ENCODE peak calls at places on chromosomes 2 and 18, in nine cellular contexts. H is cardiac muscle cell, J is PC-3, C is body of pancreas, N is brain microvascular endothelial cell, U is ovary, V is upper lobe of right lung, D is suprapubic skin, I is adrenal gland. Q is an unnamed sample.
A peak's percentile ranks its signal among the peaks of the same experiment; 100 is the strongest.

GRCh38 chr2:30361751-30362394 is 85.2 kb upstream of the LCLAT1 start:
- DNase-seq in H (no peak), J (peak; percentile 26), C (no peak), N (no peak), U (no peak), V (no peak), D (no peak), I (no peak), Q (no peak)

GRCh38 chr2:95203911-95204310 is 3.4 kb upstream of the ZNF892 start:
- DNase-seq in H (no peak), J (no peak), C (no peak), N (no peak), U (no peak), V (no peak), D (no peak), I (no peak), Q (no peak)

GRCh38 chr2:116510117-116510671 is 1304.3 kb upstream of the DDX18 start:
- DNase-seq in H (peak; percentile 14), J (peak; percentile 73), C (no peak), N (no peak), U (no peak), V (no peak), D (no peak), I (no peak), Q (no peak)

GRCh38 chr2:9663008-9663879 is 32.4 kb upstream of the YWHAQ start:
- DNase-seq in H (no peak), J (no peak), C (no peak), N (no peak), U (no peak), V (no peak), D (no peak), I (no peak), Q (no peak)

GRCh38 chr2:27442282-27442980 is at the start of gene KRTCAP3:
- DNase-seq in H (no peak), J (peak; percentile 14), C (peak; percentile 87), N (no peak), U (peak; percentile 25), V (peak; percentile 88), D (peak; percentile 64), I (peak; percentile 16), Q (peak; percentile 86)

GRCh38 chr2:181554511-181554910 is 97.3 kb downstream of the ITGA4 start:
- DNase-seq in H (no peak), J (peak; percentile 48), C (no peak), N (no peak), U (no peak), V (no peak), D (no peak), I (no peak), Q (no peak)

GRCh38 chr2:187403568-187404260 is 44.3 kb downstream of the CALCRL start:
- DNase-seq in H (peak; percentile 28), J (no peak), C (no peak), N (peak; percentile 27), U (no peak), V (no peak), D (no peak), I (no peak), Q (no peak)

GRCh38 chr18:23963443-23964185 is 50.9 kb upstream of the TTC39C start:
- DNase-seq in H (peak; percentile 11), J (peak; percentile 32), C (no peak), N (no peak), U (no peak), V (no peak), D (no peak), I (no peak), Q (no peak)

GRCh38 chr2:205024822-205025518 is 479.7 kb downstream of the PARD3B start:
- DNase-seq in H (peak; percentile 86), J (peak; percentile 95), C (peak; percentile 55), N (peak; percentile 96), U (peak; percentile 33), V (no peak), D (peak; percentile 70), I (peak; percentile 90), Q (no peak)

GRCh38 chr2:120783371-120783791 is 47.7 kb downstream of the GLI2 start:
- DNase-seq in H (no peak), J (no peak), C (no peak), N (no peak), U (no peak), V (no peak), D (no peak), I (no peak), Q (no peak)

GRCh38 chr18:13446581-13447470 is 228.3 kb downstream of the LDLRAD4 start:
- DNase-seq in H (no peak), J (no peak), C (no peak), N (no peak), U (no peak), V (no peak), D (peak; percentile 18), I (peak; percentile 51), Q (no peak)

GRCh38 chr2:152508446-152508845 is 173.5 kb downstream of the FMNL2 start:
- DNase-seq in H (peak; percentile 56), J (peak; percentile 63), C (no peak), N (peak; percentile 78), U (no peak), V (no peak), D (no peak), I (no peak), Q (no peak)

GRCh38 chr2:174775586-174775985 is 11.3 kb upstream of the CHRNA1 start:
- DNase-seq in H (no peak), J (peak; percentile 52), C (no peak), N (no peak), U (no peak), V (no peak), D (no peak), I (no peak), Q (no peak)

GRCh38 chr18:73023975-73024374 is 156.2 kb upstream of the NETO1 start:
- DNase-seq in H (no peak), J (no peak), C (no peak), N (no peak), U (no peak), V (no peak), D (no peak), I (no peak), Q (no peak)

GRCh38 chr2:24009680-24010476 is at the start of gene MFSD2B:
- DNase-seq in H (peak; percentile 37), J (no peak), C (no peak), N (no peak), U (no peak), V (no peak), D (no peak), I (no peak), Q (no peak)

GRCh38 chr2:150355440-150355839 is 132.0 kb downstream of the RND3 start:
- DNase-seq in H (no peak), J (no peak), C (no peak), N (no peak), U (no peak), V (no peak), D (no peak), I (no peak), Q (no peak)

GRCh38 chr2:95301186-95301585 is 4.0 kb downstream of the KCNIP3 start:
- DNase-seq in H (no peak), J (no peak), C (no peak), N (no peak), U (no peak), V (no peak), D (no peak), I (no peak), Q (no peak)

GRCh38 chr2:136909777-136910176 is 144.4 kb downstream of the THSD7B start:
- DNase-seq in H (no peak), J (no peak), C (no peak), N (no peak), U (no peak), V (no peak), D (no peak), I (no peak), Q (no peak)

DNA sequence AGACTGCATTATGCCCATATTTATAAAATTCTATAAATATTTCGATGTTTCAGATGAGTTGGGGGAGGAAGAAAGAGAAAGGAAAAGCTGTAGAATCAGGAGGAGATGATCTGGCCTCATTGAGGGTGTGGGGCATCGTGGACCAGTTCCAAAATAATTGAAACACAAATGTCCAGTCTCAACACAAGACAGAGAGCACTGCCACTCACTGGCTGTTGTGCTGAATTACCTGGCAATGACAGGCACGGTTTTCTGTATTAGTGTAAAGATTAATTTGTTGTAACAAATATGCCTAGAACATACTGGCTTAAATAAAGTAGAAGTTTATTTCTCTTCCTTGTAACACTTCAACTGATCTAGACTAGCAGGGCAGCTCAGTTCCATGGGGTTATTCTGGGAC is 24.1 kb downstream of the POLE4 start:
- DNase-seq in H (peak; percentile 27), J (peak; percentile 53), C (no peak), N (no peak), U (no peak), V (no peak), D (no peak), I (no peak), Q (no peak)
- TF ChIP-seq CTCF in H (peak; percentile 12), J (peak; percentile 72), C (no peak), N (peak; percentile 48), U (no peak), V (no peak), D (no peak), I (no peak), Q (no peak)

GRCh38 chr2:43402002-43402401 is 175.6 kb upstream of the ZFP36L2 start:
- DNase-seq in H (no peak), J (no peak), C (no peak), N (no peak), U (no peak), V (no peak), D (no peak), I (no peak), Q (no peak)
- H3K27ac ChIP-seq in H (no peak overlapping the region), J (no peak overlapping the region), C (no peak overlapping the region), N (no peak overlapping the region), U (no peak overlapping the region), V (no peak overlapping the region), D (no peak overlapping the region), I (no peak overlapping the region), Q (peak overlapping the region; percentile 73)

DNA sequence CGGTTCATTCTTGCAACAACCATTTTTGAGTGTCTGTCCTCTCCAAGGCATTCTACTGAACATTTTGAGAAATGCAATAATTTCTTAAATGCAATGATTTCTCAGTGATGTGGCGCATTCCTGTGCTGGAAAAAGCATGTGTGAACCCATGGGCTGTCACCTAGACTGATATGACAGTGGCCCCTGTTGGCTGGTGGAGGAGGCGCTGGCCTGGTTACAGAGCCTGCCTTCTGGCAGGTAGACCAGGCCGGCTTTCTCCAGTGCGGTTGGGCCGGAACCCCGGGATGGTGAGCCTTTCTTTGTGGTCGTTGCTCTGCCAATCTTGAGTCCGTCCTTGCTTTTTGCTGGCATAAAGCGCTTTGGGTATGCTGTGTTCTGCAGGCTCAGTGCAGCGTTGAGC is 33.7 kb downstream of the TSHZ1 start:
- DNase-seq in H (no peak), J (peak; percentile 6), C (peak; percentile 35), N (no peak), U (no peak), V (no peak), D (no peak), I (peak; percentile 24), Q (peak; percentile 76)
- TF ChIP-seq CTCF in H (no peak), J (peak; percentile 50), C (no peak), N (peak; percentile 45), U (no peak), V (peak; percentile 26), D (no peak), I (peak; percentile 28), Q (peak; percentile 53)

DNA sequence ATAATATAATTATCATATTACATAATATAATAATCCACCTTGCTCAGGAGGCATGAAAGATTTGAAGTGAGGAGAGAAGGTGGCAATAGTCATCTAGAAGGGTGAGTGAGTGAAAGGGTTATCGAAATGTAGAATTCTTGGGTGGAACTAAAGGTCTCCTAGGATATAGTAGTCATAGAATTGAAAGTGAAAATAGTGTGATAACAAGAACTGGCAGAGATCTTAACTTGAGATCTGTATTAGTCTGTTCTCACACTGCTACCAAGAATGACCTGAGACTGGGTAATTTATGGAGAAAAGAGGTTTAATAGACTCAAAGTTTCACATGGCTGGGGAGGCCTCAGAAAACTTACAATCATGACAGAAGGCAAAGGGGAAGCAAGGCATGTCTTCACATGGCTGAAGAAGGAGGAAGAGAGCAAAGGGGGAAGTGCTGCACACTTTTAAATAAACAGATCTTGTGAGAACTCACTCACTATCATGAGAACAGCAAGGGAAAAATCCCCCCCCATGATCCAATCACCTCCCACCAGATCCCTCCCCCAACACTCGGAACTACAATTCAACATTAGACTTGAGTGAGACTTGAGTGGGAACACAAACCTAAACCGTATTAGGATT is 351.5 kb downstream of the NR4A2 start:
- DNase-seq in H (no peak), J (no peak), C (no peak), N (no peak), U (no peak), V (no peak), D (no peak), I (no peak), Q (no peak)
- H3K27ac ChIP-seq in H (no peak overlapping the region), J (no peak overlapping the region), C (no peak overlapping the region), N (no peak overlapping the region), U (no peak overlapping the region), V (no peak overlapping the region), D (no peak overlapping the region), I (no peak overlapping the region), Q (no peak overlapping the region)

Q was measured in kidney.